ENCODE peak calls at places on chromosomes 12 and 14, in six cellular contexts. H is globus pallidus, Z is NCI-H345, E is lower lobe of right lung, S is astrocyte of the hippocampus, C is MM.1S. B is an unnamed sample.

GRCh38 chr14:104660597-104660996 is 28.8 kb upstream of the INF2 start:
- DNase-seq in H (no peak), Z (no peak), E (no peak), S (no peak), C (no peak), B (no peak)

GRCh38 chr12:54937376-54937775 is 47.2 kb downstream of the TESPA1 start:
- DNase-seq in H (no peak), Z (no peak), E (no peak), S (no peak), C (no peak), B (no peak)

GRCh38 chr12:80359703-80360102 is 84.3 kb upstream of the PTPRQ start:
- DNase-seq in H (no peak), Z (no peak), E (no peak), S (no peak), C (no peak), B (no peak)

GRCh38 chr14:50020799-50021198 is 95.6 kb downstream of the VCPKMT start:
- DNase-seq in H (no peak), Z (no peak), E (no peak), S (no peak), C (no peak), B (no peak)

GRCh38 chr14:67491741-67492504 is 3.4 kb upstream of the TMEM229B start:
- DNase-seq in H (no peak), Z (peak; percentile 87), E (no peak), S (peak; percentile 57), C (no peak), B (no peak)

GRCh38 chr14:94480809-94481208 is 4.8 kb upstream of the SERPINA9 start:
- DNase-seq in H (no peak), Z (no peak), E (no peak), S (peak; percentile 12), C (no peak), B (peak; percentile 9)

GRCh38 chr12:132866251-132866828 is 21.1 kb downstream of the CHFR start:
- DNase-seq in H (no peak), Z (no peak), E (no peak), S (peak; percentile 22), C (no peak), B (peak; percentile 15)

GRCh38 chr12:80320121-80320678 is 123.8 kb upstream of the PTPRQ start:
- DNase-seq in H (no peak), Z (no peak), E (no peak), S (no peak), C (no peak), B (no peak)

GRCh38 chr14:58639842-58640484 is 2.2 kb downstream of the DACT1 start:
- DNase-seq in H (peak; percentile 79), Z (peak; percentile 79), E (no peak), S (peak; percentile 92), C (no peak), B (peak; percentile 87)

GRCh38 chr14:31270196-31270772 is 62.7 kb upstream of the HECTD1 start:
- DNase-seq in H (no peak), Z (no peak), E (peak; percentile 57), S (no peak), C (peak; percentile 10), B (no peak)

GRCh38 chr14:99672506-99673327 is 11.4 kb upstream of the CYP46A1 start:
- DNase-seq in H (no peak), Z (no peak), E (no peak), S (peak; percentile 69), C (peak; percentile 21), B (no peak)

GRCh38 chr12:119556830-119557229 is 36.7 kb upstream of the TMEM233 start:
- DNase-seq in H (no peak), Z (no peak), E (no peak), S (no peak), C (no peak), B (no peak)

GRCh38 chr12:6030081-6030480 is 85.0 kb upstream of the ANO2 start:
- DNase-seq in H (no peak), Z (no peak), E (no peak), S (no peak), C (no peak), B (no peak)

GRCh38 chr14:103207038-103207403 is 83.8 kb downstream of the TNFAIP2 start:
- DNase-seq in H (no peak), Z (no peak), E (peak; percentile 68), S (peak; percentile 33), C (no peak), B (no peak)

GRCh38 chr14:39266589-39266870 is 32.8 kb downstream of the MIA2 start:
- DNase-seq in H (no peak), Z (no peak), E (peak; percentile 76), S (no peak), C (no peak), B (no peak)

GRCh38 chr14:55973285-55973800 is 144.9 kb upstream of the PELI2 start:
- DNase-seq in H (no peak), Z (no peak), E (no peak), S (peak; percentile 18), C (no peak), B (no peak)

GRCh38 chr12:131082795-131083194 is 129.1 kb downstream of the ADGRD1 start:
- DNase-seq in H (no peak), Z (no peak), E (no peak), S (no peak), C (no peak), B (no peak)

GRCh38 chr14:77607741-77608302 is 8.6 kb downstream of the SPTLC2 start:
- DNase-seq in H (no peak), Z (no peak), E (no peak), S (no peak), C (no peak), B (no peak)

GRCh38 chr12:80460972-80461371 is 16.9 kb downstream of the PTPRQ start:
- DNase-seq in H (no peak), Z (no peak), E (no peak), S (no peak), C (no peak), B (no peak)

GRCh38 chr14:89549381-89550102 is 132.5 kb upstream of the FOXN3 start:
- DNase-seq in H (no peak), Z (no peak), E (no peak), S (peak; percentile 49), C (no peak), B (no peak)

GRCh38 chr14:62213516-62213915 is 451.3 kb downstream of the SNAPC1 start:
- DNase-seq in H (no peak), Z (no peak), E (no peak), S (peak; percentile 38), C (no peak), B (peak; percentile 52)

GRCh38 chr12:92331383-92331782 is 185.7 kb upstream of the BTG1 start:
- DNase-seq in H (no peak), Z (no peak), E (no peak), S (no peak), C (no peak), B (no peak)

GRCh38 chr12:69068431-69068830 is 135.5 kb upstream of the CPM start:
- DNase-seq in H (no peak), Z (no peak), E (no peak), S (peak; percentile 58), C (no peak), B (peak; percentile 53)

GRCh38 chr12:5305861-5306545 is 125.9 kb upstream of the NTF3 start:
- DNase-seq in H (no peak), Z (no peak), E (no peak), S (no peak), C (no peak), B (no peak)

GRCh38 chr14:40218282-40218941 is 786.2 kb upstream of the FBXO33 start:
- DNase-seq in H (no peak), Z (no peak), E (no peak), S (no peak), C (peak; percentile 17), B (no peak)

GRCh38 chr12:674272-674781 is 11.1 kb upstream of the NINJ2 start:
- DNase-seq in H (no peak), Z (no peak), E (no peak), S (no peak), C (peak; percentile 82), B (no peak)

GRCh38 chr14:32201816-32202467 is at the start of gene RNU6-7:
- DNase-seq in H (peak; percentile 46), Z (peak; percentile 78), E (peak; percentile 48), S (peak; percentile 52), C (no peak), B (no peak)

GRCh38 chr12:1927751-1928351 is 9.4 kb upstream of the CACNA2D4 start:
- DNase-seq in H (no peak), Z (no peak), E (peak; percentile 28), S (peak; percentile 72), C (no peak), B (no peak)

GRCh38 chr12:65720136-65720535 is 104.1 kb upstream of the HMGA2 start:
- DNase-seq in H (no peak), Z (no peak), E (no peak), S (peak; percentile 39), C (no peak), B (peak; percentile 40)